ENCODE peak calls at places on chromosomes 2 and 18, in nine cellular contexts. X, M, U, A, O, S, H, W and N are unnamed samples.

GRCh38 chr2:218717262-218717661 is 6.6 kb downstream of the TTLL4 start:
- DNase-seq in S (no peak), U (no peak), H (no peak), O (no peak), X (no peak), W (no peak), A (no peak), M (no peak), N (no peak)

GRCh38 chr2:165274698-165275097 is 35.5 kb downstream of the SCN2A start:
- DNase-seq in W (peak; percentile 20), S (no peak), H (no peak), O (no peak), A (no peak), X (peak; percentile 66), M (peak; percentile 82), U (no peak), N (peak; percentile 49)

GRCh38 chr18:79847606-79848293 is 50.0 kb downstream of the KCNG2 start:
- DNase-seq in M (no peak), H (no peak), W (no peak), U (no peak), A (no peak), O (peak; percentile 36), X (no peak), S (no peak), N (no peak)

GRCh38 chr2:172106128-172106961 is 3.6 kb upstream of the DLX2 start:
- DNase-seq in S (peak; percentile 71), H (no peak), M (no peak), O (peak; percentile 78), X (no peak), W (no peak), A (no peak), U (no peak), N (no peak)

GRCh38 chr2:231132126-231132525 is 7.3 kb upstream of the HTR2B start:
- DNase-seq in A (no peak), S (no peak), M (no peak), O (no peak), X (no peak), H (no peak), U (no peak), W (no peak), N (no peak)

GRCh38 chr2:138949517-138949916 is 169.3 kb upstream of the NXPH2 start:
- DNase-seq in A (no peak), O (no peak), W (no peak), S (peak; percentile 10), U (no peak), H (no peak), X (no peak), M (no peak), N (no peak)

GRCh38 chr2:99939135-99939534 is 203.3 kb downstream of the AFF3 start:
- DNase-seq in W (no peak), M (no peak), X (no peak), A (no peak), O (no peak), H (no peak), U (no peak), S (no peak), N (no peak)

GRCh38 chr2:43184339-43184895 is 42.0 kb downstream of the ZFP36L2 start:
- DNase-seq in H (peak; percentile 74), O (no peak), W (peak; percentile 68), S (peak; percentile 81), A (no peak), M (no peak), X (no peak), U (no peak), N (no peak)

GRCh38 chr2:43202289-43202688 is 24.1 kb downstream of the ZFP36L2 start:
- DNase-seq in S (no peak), A (no peak), H (no peak), O (no peak), M (no peak), W (no peak), U (no peak), X (no peak), N (no peak)

GRCh38 chr18:34773961-34774754 is 64.1 kb downstream of the DTNA start:
- DNase-seq in O (peak; percentile 54), M (peak; percentile 57), A (no peak), S (no peak), H (no peak), U (peak; percentile 28), W (peak; percentile 27), X (peak; percentile 70), N (no peak)

GRCh38 chr18:26461405-26461804 is 86.9 kb downstream of the KCTD1 start:
- DNase-seq in S (no peak), M (no peak), O (no peak), W (no peak), A (no peak), X (no peak), H (no peak), U (no peak), N (no peak)

GRCh38 chr2:142892715-142893114 is 15.3 kb downstream of the KYNU start:
- DNase-seq in U (no peak), M (no peak), H (no peak), W (no peak), A (no peak), O (no peak), X (no peak), S (no peak), N (no peak)

GRCh38 chr2:149492923-149493322 is 94.7 kb downstream of the MMADHC start:
- DNase-seq in X (no peak), W (no peak), M (no peak), U (no peak), O (no peak), H (no peak), S (no peak), A (no peak), N (no peak)

GRCh38 chr2:169767243-169767888 is 31.3 kb upstream of the SSB start:
- DNase-seq in A (no peak), M (no peak), U (peak; percentile 49), S (peak; percentile 61), H (peak; percentile 54), W (peak; percentile 64), O (peak; percentile 63), X (peak; percentile 67), N (peak; percentile 33)

GRCh38 chr2:220556658-220557057 is 929.2 kb downstream of the SLC4A3 start:
- DNase-seq in H (no peak), M (no peak), X (no peak), O (no peak), U (no peak), A (no peak), W (no peak), S (no peak), N (no peak)

GRCh38 chr18:5418985-5419495 is 123.5 kb upstream of the ZBTB14 start:
- DNase-seq in O (no peak), X (no peak), S (no peak), H (no peak), U (no peak), A (no peak), M (no peak), W (no peak), N (no peak)

GRCh38 chr2:36921984-36922383 is 44.4 kb downstream of the STRN start:
- DNase-seq in X (no peak), M (no peak), W (no peak), U (no peak), O (no peak), H (no peak), A (no peak), S (no peak), N (no peak)

GRCh38 chr18:35513181-35513932 is 15.6 kb upstream of the INO80C start:
- DNase-seq in H (no peak), W (peak; percentile 20), A (no peak), M (no peak), X (no peak), S (peak; percentile 87), O (no peak), U (peak; percentile 19), N (no peak)

GRCh38 chr2:1750935-1751767 is 6.8 kb upstream of the PXDN start:
- DNase-seq in M (no peak), A (peak; percentile 65), O (peak; percentile 91), X (peak; percentile 90), U (peak; percentile 65), S (peak; percentile 74), H (peak; percentile 47), W (peak; percentile 65), N (peak; percentile 67)

GRCh38 chr18:33916200-33916599 is 308.5 kb downstream of the NOL4 start:
- DNase-seq in A (peak; percentile 1), U (no peak), H (no peak), W (no peak), S (no peak), O (no peak), M (no peak), X (no peak), N (no peak)

DNA sequence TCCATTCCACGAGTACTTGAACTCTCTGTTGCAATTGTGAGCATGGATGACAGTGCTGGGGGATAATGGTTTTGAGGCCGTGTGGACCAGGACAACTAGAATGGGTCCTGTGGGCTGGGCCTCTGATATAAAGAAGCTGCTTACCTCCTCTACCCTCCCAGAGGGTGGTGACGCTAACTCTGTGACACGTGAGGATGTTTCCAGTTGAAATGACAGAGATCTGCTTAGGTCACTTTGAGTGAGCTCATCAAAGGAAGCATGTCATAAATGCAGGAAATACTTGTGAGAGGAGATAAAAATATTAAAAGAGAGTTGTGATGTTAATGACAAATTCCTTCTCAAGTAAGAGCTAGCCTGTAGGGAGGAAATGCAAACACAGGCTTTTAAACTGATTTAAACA is 16.4 kb downstream of the RMC1 start:
- DNase-seq in S (no peak), O (no peak), H (no peak), M (no peak), U (no peak), A (no peak), W (no peak), X (no peak), N (no peak)
- H3K4me3 ChIP-seq in S (no peak overlapping the region), O (no peak overlapping the region), H (no peak overlapping the region), M (no peak overlapping the region), U (no peak overlapping the region), A (no peak overlapping the region), W (no peak overlapping the region), X (no peak overlapping the region), N (no peak overlapping the region)

DNA sequence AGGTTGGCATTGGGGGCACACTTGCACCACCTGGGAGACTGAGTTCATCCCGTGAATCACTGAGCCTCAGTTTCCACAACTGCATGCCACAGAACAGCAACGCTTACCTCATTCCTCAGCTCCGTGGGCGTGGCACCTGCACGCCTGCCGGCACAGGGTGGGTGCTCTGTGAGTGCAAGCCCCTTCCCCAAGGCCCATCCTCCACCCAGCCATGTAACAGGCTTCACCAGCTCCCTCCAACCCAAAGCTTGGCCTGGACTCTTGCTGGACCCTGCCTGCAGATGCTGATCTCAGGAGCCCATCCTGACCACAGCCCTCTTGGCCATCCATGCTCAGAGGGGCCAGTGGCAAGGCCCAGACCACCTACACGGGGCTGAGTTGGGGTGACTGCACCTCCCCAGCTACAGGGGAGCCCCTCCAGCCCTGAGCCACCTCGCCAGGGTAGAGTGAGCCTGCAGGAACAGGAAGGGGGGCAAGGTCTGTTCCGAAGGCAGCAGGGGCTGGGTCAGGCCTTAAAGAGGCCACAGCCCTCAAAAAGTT is 1.8 kb downstream of the PRLH start:
- DNase-seq in M (no peak), O (no peak), X (peak; percentile 57), A (no peak), W (no peak), H (no peak), U (no peak), S (no peak), N (no peak)
- H3K4me1 ChIP-seq in M (peaks cover 11% of the 10 kb centered on the region), O (peaks cover 10% of the 10 kb centered on the region), X (peaks cover 7% of the 10 kb centered on the region), A (no peaks in the 10 kb centered on the region), W (no peaks in the 10 kb centered on the region), H (peaks cover 3% of the 10 kb centered on the region), U (peaks cover 2% of the 10 kb centered on the region), S (peaks cover 10% of the 10 kb centered on the region), N (peaks cover 11% of the 10 kb centered on the region)

GRCh38 chr18:8654482-8655451 is 45.5 kb downstream of the RAB12 start:
- DNase-seq in X (no peak), M (no peak), A (no peak), W (no peak), S (peak; percentile 22), U (no peak), O (peak; percentile 51), H (peak; percentile 50), N (no peak)
- TF ChIP-seq EP300 in X (no peak), M (no peak), A (no peak), W (no peak), S (no peak), U (no peak), O (no peak), H (no peak), N (no peak)

GRCh38 chr2:14401838-14402237 is 230.7 kb upstream of the LRATD1 start:
- DNase-seq in W (no peak), M (no peak), U (no peak), A (peak; percentile 72), X (no peak), S (no peak), O (no peak), H (no peak), N (no peak)
- H3K4me3 ChIP-seq in W (no peak overlapping the region), M (no peak overlapping the region), U (no peak overlapping the region), A (no peak overlapping the region), X (no peak overlapping the region), S (no peak overlapping the region), O (no peak overlapping the region), H (no peak overlapping the region), N (no peak overlapping the region)